ENCODE peak calls at places on chromosomes 6 and 20, in four cellular contexts. L is mesendoderm, N is IMR-90, E is breast epithelium. K is an unnamed sample.

GRCh38 chr20:61166324-61166723 is 85.7 kb upstream of the CDH4 start:
- DNase-seq in L (no peak), N (no peak), E (no peak), K (no peak)

GRCh38 chr6:100880149-100880900 is 804 bp downstream of the ASCC3 start:
- DNase-seq in L (no peak), N (peak; percentile 25), E (no peak), K (no peak)

GRCh38 chr20:50724851-50725721 is 6.3 kb upstream of the PARD6B start:
- DNase-seq in L (peak; percentile 75), N (peak; percentile 96), E (peak; percentile 73), K (peak; percentile 95)

GRCh38 chr6:13360671-13361540 is 32.6 kb upstream of the TBC1D7 start:
- DNase-seq in L (peak; percentile 54), N (no peak), E (no peak), K (no peak)

GRCh38 chr20:1802385-1803215 is 92.6 kb upstream of the SIRPA start:
- DNase-seq in L (peak; percentile 86), N (peak; percentile 76), E (peak; percentile 58), K (peak; percentile 84)

GRCh38 chr6:20211941-20212391 is 303 bp downstream of the MBOAT1 start:
- DNase-seq in L (peak; percentile 71), N (no peak), E (no peak), K (no peak)

GRCh38 chr6:154907293-154907692 is 87.8 kb upstream of the TIAM2 start:
- DNase-seq in L (no peak), N (peak; percentile 16), E (no peak), K (no peak)

GRCh38 chr6:114144887-114145851 is 174.2 kb upstream of the HDAC2 start:
- DNase-seq in L (peak; percentile 97), N (no peak), E (no peak), K (no peak)

GRCh38 chr6:54847799-54848597 is 1.4 kb downstream of the FAM83B start:
- DNase-seq in L (peak; percentile 30), N (peak; percentile 74), E (no peak), K (no peak)

GRCh38 chr20:55538261-55538908 is 466.9 kb downstream of the CBLN4 start:
- DNase-seq in L (peak; percentile 51), N (no peak), E (no peak), K (no peak)

GRCh38 chr20:63568170-63568981 is 5.7 kb downstream of the HELZ2 start:
- DNase-seq in L (no peak), N (no peak), E (no peak), K (no peak)

GRCh38 chr6:36800223-36801095 is 38.8 kb downstream of the CPNE5 start:
- DNase-seq in L (no peak), N (no peak), E (no peak), K (no peak)

GRCh38 chr20:52103911-52104545 is 87.6 kb downstream of the ZFP64 start:
- DNase-seq in L (peak; percentile 92), N (peak; percentile 14), E (no peak), K (no peak)

GRCh38 chr20:57884956-57885355 is 175.1 kb upstream of the PMEPA1 start:
- DNase-seq in L (no peak), N (no peak), E (no peak), K (no peak)

GRCh38 chr6:169806718-169807117 is 55.3 kb downstream of the ERMARD start:
- DNase-seq in L (no peak), N (no peak), E (no peak), K (no peak)

GRCh38 chr6:77512554-77512953 is 49.3 kb upstream of the HTR1B start:
- DNase-seq in L (no peak), N (no peak), E (no peak), K (no peak)

GRCh38 chr6:165858571-165858970 is 195.5 kb upstream of the PDE10A start:
- DNase-seq in L (peak; percentile 75), N (peak; percentile 44), E (no peak), K (no peak)

GRCh38 chr6:75368151-75368779 is 83.7 kb upstream of the TMEM30A start:
- DNase-seq in L (peak; percentile 80), N (peak; percentile 22), E (no peak), K (no peak)

GRCh38 chr6:24683297-24684296 is 16.7 kb downstream of the ACOT13 start:
- DNase-seq in L (peak; percentile 92), N (no peak), E (no peak), K (no peak)

GRCh38 chr6:686528-686927 is 6.4 kb downstream of the EXOC2 start:
- DNase-seq in L (peak; percentile 56), N (no peak), E (no peak), K (no peak)

GRCh38 chr6:87925373-87926060 is 122.1 kb upstream of the SPACA1 start:
- DNase-seq in L (no peak), N (no peak), E (no peak), K (no peak)

GRCh38 chr6:14240411-14241166 is 123.0 kb downstream of the CD83 start:
- DNase-seq in L (peak; percentile 44), N (no peak), E (no peak), K (no peak)

GRCh38 chr6:14642842-14643241 is 525.3 kb downstream of the CD83 start:
- DNase-seq in L (no peak), N (no peak), E (no peak), K (no peak)

GRCh38 chr6:151063339-151063738 is 176.4 kb upstream of the AKAP12 start:
- DNase-seq in L (no peak), N (peak; percentile 72), E (no peak), K (no peak)

GRCh38 chr6:92459606-92460005 is 959.8 kb downstream of the EPHA7 start:
- DNase-seq in L (no peak), N (no peak), E (no peak), K (no peak)

GRCh38 chr20:21398109-21398480 is 769 bp upstream of the NKX2-4 start:
- DNase-seq in L (no peak), N (no peak), E (no peak), K (no peak)

GRCh38 chr6:70973591-70973990 is 16.7 kb upstream of the B3GAT2 start:
- DNase-seq in L (no peak), N (no peak), E (no peak), K (no peak)

GRCh38 chr6:108671175-108671574 is 110.5 kb downstream of the FOXO3 start:
- DNase-seq in L (no peak), N (no peak), E (no peak), K (no peak)

GRCh38 chr6:108671790-108672189 is 111.1 kb downstream of the FOXO3 start:
- DNase-seq in L (no peak), N (no peak), E (no peak), K (no peak)

GRCh38 chr6:108675226-108676160 is 114.8 kb downstream of the FOXO3 start:
- DNase-seq in L (no peak), N (no peak), E (no peak), K (no peak)

GRCh38 chr6:108673153-108673552 is 112.4 kb downstream of the FOXO3 start:
- DNase-seq in L (no peak), N (no peak), E (no peak), K (no peak)

GRCh38 chr6:108673602-108674001 is 112.9 kb downstream of the FOXO3 start:
- DNase-seq in L (no peak), N (peak; percentile 29), E (no peak), K (no peak)
- H3K4me1 ChIP-seq in L (peaks cover 1% of the 10 kb centered on the region), N (peaks cover 22% of the 10 kb centered on the region), E (peaks cover 14% of the 10 kb centered on the region), K (peaks cover 26% of the 10 kb centered on the region)

GRCh38 chr20:13554076-13554475 is 84.7 kb downstream of the TASP1 start:
- DNase-seq in L (no peak), N (no peak), E (no peak), K (no peak)
- H3K4me3 ChIP-seq in L (no peak overlapping the region), N (no peak overlapping the region), E (no peak overlapping the region), K (no peak overlapping the region)

GRCh38 chr6:16690244-16691142 is 70.8 kb downstream of the ATXN1 start:
- DNase-seq in L (no peak), N (peak; percentile 64), E (no peak), K (no peak)

GRCh38 chr6:16698163-16698533 is 63.1 kb downstream of the ATXN1 start:
- DNase-seq in L (no peak), N (no peak), E (no peak), K (no peak)

GRCh38 chr6:16697437-16698162 is 63.7 kb downstream of the ATXN1 start:
- DNase-seq in L (no peak), N (no peak), E (no peak), K (no peak)

GRCh38 chr6:16691328-16691727 is 69.9 kb downstream of the ATXN1 start:
- DNase-seq in L (no peak), N (no peak), E (no peak), K (no peak)

DNA sequence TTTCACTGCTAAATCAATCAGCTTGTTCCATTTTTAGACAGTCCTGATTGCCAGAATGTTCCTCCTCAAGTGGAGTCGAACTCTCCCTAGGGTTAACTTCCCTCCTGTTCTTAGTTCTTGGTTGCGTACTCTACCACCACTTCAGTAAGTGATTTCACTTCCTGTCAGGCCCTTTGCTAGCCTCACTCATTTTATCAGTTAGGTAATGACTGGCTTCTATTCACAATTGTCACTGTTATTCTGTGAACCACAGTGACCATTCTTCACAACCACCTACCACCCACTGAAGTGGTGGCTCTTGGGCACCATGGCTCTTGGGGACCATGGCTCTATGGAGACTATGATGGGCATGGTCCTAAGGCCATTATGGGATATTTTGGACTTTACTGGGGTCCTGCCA is 66.5 kb downstream of the ATXN1 start:
- DNase-seq in L (no peak), N (no peak), E (no peak), K (no peak)
- H3K4me1 ChIP-seq in L (no peaks in the 10 kb centered on the region), N (peaks cover 13% of the 10 kb centered on the region), E (no peaks in the 10 kb centered on the region), K (peaks cover 3% of the 10 kb centered on the region)

DNA sequence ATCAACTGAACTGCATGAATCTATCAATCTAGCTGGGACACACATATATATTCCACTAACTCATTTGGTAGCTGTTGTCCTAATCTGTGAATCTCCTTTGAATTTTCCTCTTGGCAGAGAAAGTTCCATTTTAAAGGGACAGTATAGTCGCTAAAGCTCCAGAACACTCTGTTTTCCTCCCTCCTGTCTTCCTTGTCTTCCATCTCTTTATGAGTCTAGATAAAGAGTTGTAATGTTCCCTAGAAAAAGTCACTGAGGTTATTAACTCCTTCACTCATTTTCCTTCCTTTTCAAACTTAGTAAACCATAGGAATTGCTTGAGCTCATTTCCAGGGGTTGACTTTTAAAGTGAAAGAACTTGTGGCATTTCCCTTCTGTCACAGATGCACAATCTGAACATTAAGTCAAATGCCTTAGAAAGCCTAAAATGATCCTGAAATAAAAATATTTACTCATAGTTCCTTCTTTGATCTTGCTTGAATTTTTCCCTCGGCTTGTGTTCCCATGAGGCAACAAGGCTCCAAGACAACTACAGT is 198.4 kb downstream of the TRIM27 start:
- DNase-seq in L (no peak), N (no peak), E (no peak), K (no peak)
- H3K4me3 ChIP-seq in L (no peak overlapping the region), N (no peak overlapping the region), E (no peak overlapping the region), K (no peak overlapping the region)

GRCh38 chr20:4052554-4052953 is 37.2 kb upstream of the RNF24 start:
- DNase-seq in L (no peak), N (no peak), E (no peak), K (no peak)

GRCh38 chr20:4051413-4052138 is 36.2 kb upstream of the RNF24 start:
- DNase-seq in L (no peak), N (no peak), E (no peak), K (no peak)

GRCh38 chr20:4052139-4052480 is 36.8 kb upstream of the RNF24 start:
- DNase-seq in L (no peak), N (no peak), E (no peak), K (no peak)

GRCh38 chr20:4053071-4053470 is 37.7 kb upstream of the RNF24 start:
- DNase-seq in L (no peak), N (no peak), E (no peak), K (no peak)

DNA sequence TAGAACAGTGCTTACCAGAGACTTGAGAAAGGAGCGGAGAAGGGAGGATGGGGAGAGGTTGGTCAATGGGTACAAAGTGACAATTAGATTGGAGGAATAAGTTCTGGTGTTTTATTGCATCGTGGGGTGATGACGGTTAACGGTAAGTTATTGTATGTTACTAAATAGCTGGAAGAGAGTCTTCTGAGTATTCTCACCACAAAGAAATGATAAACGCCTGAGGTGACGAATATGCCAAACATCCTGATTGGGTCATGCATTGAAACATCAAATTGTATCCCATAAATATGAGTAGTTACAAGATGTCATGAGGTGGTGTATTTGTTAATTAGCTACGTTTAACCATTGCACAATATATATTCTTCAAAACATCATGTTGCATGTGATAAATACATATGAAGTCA is 38.2 kb upstream of the RNF24 start:
- DNase-seq in L (no peak), N (no peak), E (no peak), K (no peak)
- H3K4me1 ChIP-seq in L (no peaks in the 10 kb centered on the region), N (peaks cover 7% of the 10 kb centered on the region), E (no peaks in the 10 kb centered on the region), K (peaks cover 2% of the 10 kb centered on the region)

K was measured in kidney.